ENCODE peak calls at places on chromosomes 6 and 20, in nine cellular contexts. H is ovary, B is tibial nerve, J is HepG2, V is upper lobe of left lung, Z is K562, P is SK-N-SH, F is transverse colon, O is stomach. W is an unnamed sample.

GRCh38 chr6:68575765-68576439 is 59.2 kb upstream of the ADGRB3 start:
- DNase-seq in P (no peak), J (no peak), O (no peak), H (no peak), B (no peak), V (peak; percentile 42), F (no peak), Z (peak; percentile 21), W (no peak)

GRCh38 chr6:15473741-15474161 is 189.1 kb downstream of the DTNBP1 start:
- DNase-seq in O (no peak), Z (no peak), P (no peak), H (no peak), F (no peak), B (no peak), V (no peak), J (no peak), W (no peak)

GRCh38 chr6:46653439-46653942 is 716 bp downstream of the SLC25A27 start:
- DNase-seq in P (no peak), F (no peak), V (no peak), O (no peak), B (no peak), H (no peak), Z (no peak), J (no peak), W (no peak)

GRCh38 chr6:75940558-75940957 is 131.9 kb downstream of the IMPG1 start:
- DNase-seq in Z (no peak), O (no peak), J (no peak), F (no peak), B (no peak), P (no peak), V (no peak), H (no peak), W (no peak)

GRCh38 chr6:107793193-107793592 is 30.9 kb downstream of the SCML4 start:
- DNase-seq in F (no peak), V (no peak), J (no peak), H (no peak), O (no peak), Z (no peak), B (no peak), P (no peak), W (no peak)

GRCh38 chr6:5679696-5680494 is 326.8 kb downstream of the NRN1 start:
- DNase-seq in Z (no peak), P (no peak), J (no peak), B (no peak), H (no peak), V (no peak), F (no peak), O (no peak), W (no peak)

GRCh38 chr20:56636701-56637100 is 7.6 kb downstream of the TFAP2C start:
- DNase-seq in H (no peak), J (no peak), V (no peak), O (no peak), Z (no peak), F (no peak), B (no peak), P (no peak), W (no peak)

GRCh38 chr20:1845701-1846100 is 49.5 kb upstream of the SIRPA start:
- DNase-seq in J (no peak), B (no peak), V (no peak), O (no peak), F (no peak), Z (no peak), H (no peak), P (no peak), W (no peak)

GRCh38 chr6:9412951-9413559 is 977.7 kb upstream of the SLC35B3 start:
- DNase-seq in J (peak; percentile 41), O (peak; percentile 36), F (peak; percentile 30), H (no peak), Z (peak; percentile 17), P (peak; percentile 35), B (no peak), V (no peak), W (no peak)

GRCh38 chr6:83151114-83151513 is 42.0 kb downstream of the PGM3 start:
- DNase-seq in B (no peak), Z (no peak), P (no peak), O (no peak), H (no peak), F (no peak), J (no peak), V (no peak), W (no peak)

GRCh38 chr20:15487030-15487429 is 1086.2 kb downstream of the KIF16B start:
- DNase-seq in J (no peak), B (no peak), V (no peak), H (no peak), O (no peak), P (no peak), F (no peak), Z (no peak), W (no peak)

GRCh38 chr6:305371-306206 is 13.3 kb downstream of the DUSP22 start:
- DNase-seq in J (no peak), B (no peak), Z (no peak), O (no peak), P (no peak), V (no peak), H (no peak), F (no peak), W (peak; percentile 33)

GRCh38 chr20:10541668-10542411 is 106.7 kb downstream of the SLX4IP start:
- DNase-seq in F (no peak), B (no peak), H (no peak), P (no peak), V (no peak), Z (no peak), O (no peak), J (peak; percentile 69), W (no peak)

GRCh38 chr6:156508923-156509322 is 268.3 kb upstream of the ARID1B start:
- DNase-seq in P (no peak), V (no peak), J (no peak), F (no peak), B (no peak), H (no peak), O (no peak), Z (no peak), W (no peak)

GRCh38 chr20:577167-577791 is 32.8 kb downstream of the TCF15 start:
- DNase-seq in B (no peak), F (no peak), V (no peak), Z (peak; percentile 62), O (no peak), H (no peak), J (peak; percentile 70), P (no peak), W (peak; percentile 26)

GRCh38 chr20:19917110-19917509 is 100.1 kb upstream of the NAA20 start:
- DNase-seq in H (no peak), P (no peak), O (no peak), V (no peak), J (no peak), B (no peak), Z (no peak), F (no peak), W (no peak)

GRCh38 chr20:1734269-1734858 is 76.8 kb upstream of the SIRPG start:
- DNase-seq in P (no peak), O (no peak), F (no peak), H (no peak), B (no peak), J (peak; percentile 23), Z (no peak), V (no peak), W (no peak)

GRCh38 chr6:37698264-37699137 is 818 bp upstream of the MDGA1 start:
- DNase-seq in F (peak; percentile 33), O (peak; percentile 59), V (peak; percentile 91), H (peak; percentile 51), B (peak; percentile 18), P (peak; percentile 90), Z (peak; percentile 87), J (no peak), W (no peak)

GRCh38 chr6:13641315-13641714 is 26.2 kb downstream of the NOL7 start:
- DNase-seq in B (no peak), P (no peak), J (no peak), H (no peak), F (no peak), V (no peak), O (no peak), Z (no peak), W (no peak)

GRCh38 chr6:13638014-13638413 is 22.9 kb downstream of the NOL7 start:
- DNase-seq in H (no peak), V (no peak), Z (no peak), P (no peak), B (no peak), O (no peak), F (no peak), J (no peak), W (no peak)

GRCh38 chr6:13638626-13639025 is 23.5 kb downstream of the NOL7 start:
- DNase-seq in J (no peak), V (no peak), P (no peak), B (no peak), O (no peak), H (no peak), F (no peak), Z (no peak), W (no peak)

GRCh38 chr6:13633343-13633742 is 18.2 kb downstream of the NOL7 start:
- DNase-seq in V (no peak), H (no peak), B (no peak), P (no peak), F (no peak), O (no peak), J (no peak), Z (no peak), W (no peak)

GRCh38 chr6:13635948-13636658 is 21.0 kb downstream of the NOL7 start:
- DNase-seq in P (no peak), V (no peak), F (no peak), H (no peak), O (no peak), J (peak; percentile 38), B (no peak), Z (no peak), W (no peak)
- H3K36me3 ChIP-seq in P (peaks cover 66% of the 10 kb centered on the region), V (peaks cover 27% of the 10 kb centered on the region), F (peaks cover 50% of the 10 kb centered on the region), H (no peaks in the 10 kb centered on the region), O (peaks cover 66% of the 10 kb centered on the region), J (peaks cover 52% of the 10 kb centered on the region), B (peaks cover 62% of the 10 kb centered on the region), Z (peaks cover 93% of the 10 kb centered on the region), W (peaks cover 43% of the 10 kb centered on the region)

GRCh38 chr6:159826968-159827647 is 27.0 kb downstream of the PNLDC1 start:
- DNase-seq in O (no peak), B (no peak), F (no peak), J (no peak), V (no peak), Z (no peak), H (no peak), P (no peak), W (no peak)
- TF ChIP-seq EP300 in O (no peak), B (no peak), F (no peak), J (no peak), V (no peak), Z (no peak), H (no peak), P (no peak), W (no peak)

DNA sequence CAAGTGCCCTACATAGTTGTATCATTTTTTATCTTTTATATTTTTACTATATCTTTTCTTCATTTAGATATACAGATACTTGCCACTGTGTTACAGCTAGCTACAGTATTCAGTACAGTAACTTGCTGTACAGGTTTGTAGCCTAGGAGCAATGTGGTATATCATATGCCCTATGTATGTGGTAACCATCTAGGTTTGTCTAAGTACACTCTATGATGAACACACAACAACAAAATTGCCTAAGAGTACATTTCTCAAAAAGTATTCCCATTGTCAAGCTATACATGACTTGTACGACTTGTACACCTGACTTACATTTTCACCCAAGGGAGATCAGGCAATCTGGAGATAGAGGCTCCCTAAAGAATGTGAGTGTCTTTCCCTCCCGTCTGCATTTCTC is 8.2 kb downstream of the ELOVL5 start:
- DNase-seq in F (no peak), J (no peak), Z (no peak), P (no peak), B (no peak), H (no peak), V (no peak), O (no peak), W (no peak)
- H3K4me3 ChIP-seq in F (no peak overlapping the region), J (no peak overlapping the region), Z (no peak overlapping the region), P (no peak overlapping the region), B (no peak overlapping the region), H (no peak overlapping the region), V (no peak overlapping the region), O (no peak overlapping the region), W (no peak overlapping the region)

GRCh38 chr20:38569747-38570519 is 11.1 kb upstream of the ADIG start:
- DNase-seq in H (no peak), V (no peak), O (no peak), J (no peak), F (no peak), P (no peak), Z (no peak), B (no peak), W (no peak)
- H3K36me3 ChIP-seq in H (no peaks in the 10 kb centered on the region), V (peaks cover 36% of the 10 kb centered on the region), O (peaks cover 96% of the 10 kb centered on the region), J (peaks cover 67% of the 10 kb centered on the region), F (peaks cover 72% of the 10 kb centered on the region), P (peaks cover 89% of the 10 kb centered on the region), Z (peaks cover 62% of the 10 kb centered on the region), B (peaks cover 87% of the 10 kb centered on the region), W (peaks cover 72% of the 10 kb centered on the region)

W was measured in suprapubic skin.